ENCODE peak calls at places on chromosome 10, in six cellular contexts. One of them, this sample, is unnamed.

GRCh38 chr10:122296363-122297120 is 25.4 kb downstream of the BTBD16 start:
- DNase-seq in MM.1S: no peak
- DNase-seq in heart right ventricle: no peak
- DNase-seq in astrocyte: no peak
- DNase-seq in upper lobe of left lung: no peak
- DNase-seq in fibroblast of lung: no peak
- DNase-seq in this sample: no peak

GRCh38 chr10:2627969-2628368 is 439.4 kb upstream of the PFKP start:
- DNase-seq in upper lobe of left lung: no peak
- DNase-seq in heart right ventricle: no peak
- DNase-seq in astrocyte: no peak
- DNase-seq in MM.1S: no peak
- DNase-seq in fibroblast of lung: no peak
- DNase-seq in this sample: no peak

GRCh38 chr10:77841711-77842375 is 84.7 kb downstream of the DLG5 start:
- DNase-seq in fibroblast of lung: no peak
- DNase-seq in astrocyte: no peak
- DNase-seq in heart right ventricle: no peak
- DNase-seq in MM.1S: no peak
- DNase-seq in upper lobe of left lung: no peak
- DNase-seq in this sample: no peak

GRCh38 chr10:132521041-132521465 is 16.5 kb upstream of the INPP5A start:
- DNase-seq in upper lobe of left lung: peak; percentile 74
- DNase-seq in MM.1S: no peak
- DNase-seq in astrocyte: no peak
- DNase-seq in heart right ventricle: no peak
- DNase-seq in fibroblast of lung: no peak
- DNase-seq in this sample: no peak

GRCh38 chr10:104688251-104688650 is 47.2 kb downstream of the SORCS3 start:
- DNase-seq in astrocyte: no peak
- DNase-seq in upper lobe of left lung: peak; percentile 43
- DNase-seq in heart right ventricle: no peak
- DNase-seq in fibroblast of lung: no peak
- DNase-seq in MM.1S: no peak
- DNase-seq in this sample: peak; percentile 82

GRCh38 chr10:72809033-72809432 is 84.5 kb upstream of the OIT3 start:
- DNase-seq in upper lobe of left lung: no peak
- DNase-seq in fibroblast of lung: peak; percentile 86
- DNase-seq in astrocyte: no peak
- DNase-seq in heart right ventricle: no peak
- DNase-seq in MM.1S: no peak
- DNase-seq in this sample: no peak

GRCh38 chr10:84076540-84077195 is 62.6 kb upstream of the GHITM start:
- DNase-seq in fibroblast of lung: no peak
- DNase-seq in MM.1S: no peak
- DNase-seq in upper lobe of left lung: no peak
- DNase-seq in astrocyte: peak; percentile 25
- DNase-seq in heart right ventricle: no peak
- DNase-seq in this sample: no peak

GRCh38 chr10:5033061-5033770 is 29.6 kb upstream of the AKR1C2 start:
- DNase-seq in upper lobe of left lung: no peak
- DNase-seq in astrocyte: peak; percentile 70
- DNase-seq in heart right ventricle: no peak
- DNase-seq in fibroblast of lung: peak; percentile 82
- DNase-seq in MM.1S: no peak
- DNase-seq in this sample: no peak

GRCh38 chr10:99328579-99329237 is 448 bp upstream of the CNNM1 start:
- DNase-seq in MM.1S: no peak
- DNase-seq in upper lobe of left lung: no peak
- DNase-seq in fibroblast of lung: peak; percentile 18
- DNase-seq in astrocyte: no peak
- DNase-seq in heart right ventricle: no peak
- DNase-seq in this sample: peak; percentile 48

GRCh38 chr10:125775491-125776106 is at the start of gene MMP21:
- DNase-seq in astrocyte: no peak
- DNase-seq in MM.1S: no peak
- DNase-seq in heart right ventricle: no peak
- DNase-seq in fibroblast of lung: no peak
- DNase-seq in upper lobe of left lung: peak; percentile 76
- DNase-seq in this sample: no peak

GRCh38 chr10:60384006-60384405 is 5.7 kb downstream of the ANK3 start:
- DNase-seq in upper lobe of left lung: no peak
- DNase-seq in MM.1S: no peak
- DNase-seq in heart right ventricle: no peak
- DNase-seq in fibroblast of lung: peak; percentile 15
- DNase-seq in astrocyte: no peak
- DNase-seq in this sample: no peak

GRCh38 chr10:22002531-22003110 is 909 bp downstream of the DNAJC1 start:
- DNase-seq in upper lobe of left lung: no peak
- DNase-seq in astrocyte: peak; percentile 66
- DNase-seq in fibroblast of lung: peak; percentile 66
- DNase-seq in MM.1S: peak; percentile 69
- DNase-seq in heart right ventricle: no peak
- DNase-seq in this sample: no peak

GRCh38 chr10:29257106-29257783 is 31.6 kb upstream of the LYZL1 start:
- DNase-seq in upper lobe of left lung: no peak
- DNase-seq in MM.1S: no peak
- DNase-seq in fibroblast of lung: peak; percentile 98
- DNase-seq in heart right ventricle: peak; percentile 20
- DNase-seq in astrocyte: peak; percentile 90
- DNase-seq in this sample: no peak

GRCh38 chr10:6478722-6479121 is 101.4 kb downstream of the PRKCQ start:
- DNase-seq in MM.1S: no peak
- DNase-seq in upper lobe of left lung: no peak
- DNase-seq in heart right ventricle: no peak
- DNase-seq in fibroblast of lung: no peak
- DNase-seq in astrocyte: no peak
- DNase-seq in this sample: no peak

GRCh38 chr10:97463363-97464132 is 17.6 kb downstream of the ZDHHC16 start:
- DNase-seq in heart right ventricle: no peak
- DNase-seq in fibroblast of lung: peak; percentile 59
- DNase-seq in MM.1S: peak; percentile 48
- DNase-seq in astrocyte: peak; percentile 30
- DNase-seq in upper lobe of left lung: no peak
- DNase-seq in this sample: no peak

DNA sequence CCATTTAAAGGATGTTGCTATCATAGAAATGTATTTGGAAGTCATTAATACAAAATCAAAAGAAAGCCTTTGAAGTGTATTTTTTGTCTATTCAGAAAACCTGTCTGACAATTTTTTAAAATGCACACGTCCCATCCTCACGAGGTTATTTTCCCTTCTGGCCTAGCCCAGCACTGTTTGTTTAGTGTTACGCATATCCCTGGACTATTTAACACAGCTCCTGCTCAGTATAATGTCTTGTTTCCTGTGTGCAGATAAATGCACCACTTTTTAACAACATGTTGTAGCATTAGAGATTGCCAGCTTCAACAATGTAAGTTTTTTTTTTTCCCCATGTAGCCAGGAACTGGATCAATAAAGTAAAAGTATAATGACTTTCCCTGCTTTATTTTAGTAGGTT is 102.6 kb upstream of the SFMBT2 start:
- DNase-seq in upper lobe of left lung: no peak
- DNase-seq in fibroblast of lung: no peak
- DNase-seq in heart right ventricle: no peak
- DNase-seq in astrocyte: no peak
- DNase-seq in MM.1S: no peak
- DNase-seq in this sample: no peak
- H3K27ac ChIP-seq in upper lobe of left lung: no peak overlapping the region
- H3K27ac ChIP-seq in fibroblast of lung: no peak overlapping the region
- H3K27ac ChIP-seq in heart right ventricle: no peak overlapping the region
- H3K27ac ChIP-seq in astrocyte: no peak overlapping the region
- H3K27ac ChIP-seq in MM.1S: no peak overlapping the region
- H3K27ac ChIP-seq in this sample: no peak overlapping the region

DNA sequence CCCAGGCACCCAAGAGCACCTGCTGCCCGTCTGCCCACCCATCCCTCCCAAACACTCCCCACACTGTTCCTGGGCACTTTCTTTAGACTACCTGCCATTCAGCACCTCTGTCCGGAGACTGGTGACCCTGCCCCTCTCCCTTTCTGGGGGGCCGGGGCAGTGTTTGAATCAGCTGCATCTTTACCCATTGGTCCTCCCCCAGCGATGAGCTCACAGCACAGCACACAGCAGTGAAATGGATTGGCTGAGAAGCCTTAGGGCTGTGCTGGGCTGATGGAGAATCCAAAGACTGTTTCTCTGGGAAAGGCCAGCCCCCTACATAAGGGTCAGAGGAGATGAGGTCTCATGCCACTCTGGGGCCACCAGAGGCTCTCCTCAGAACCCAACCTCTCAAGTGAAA is 40.2 kb downstream of the VWA2 start:
- DNase-seq in upper lobe of left lung: no peak
- DNase-seq in heart right ventricle: no peak
- DNase-seq in fibroblast of lung: no peak
- DNase-seq in astrocyte: no peak
- DNase-seq in MM.1S: no peak
- DNase-seq in this sample: no peak
- H3K27ac ChIP-seq in upper lobe of left lung: no peak overlapping the region
- H3K27ac ChIP-seq in heart right ventricle: no peak overlapping the region
- H3K27ac ChIP-seq in fibroblast of lung: no peak overlapping the region
- H3K27ac ChIP-seq in astrocyte: no peak overlapping the region
- H3K27ac ChIP-seq in MM.1S: no peak overlapping the region
- H3K27ac ChIP-seq in this sample: no peak overlapping the region

DNA sequence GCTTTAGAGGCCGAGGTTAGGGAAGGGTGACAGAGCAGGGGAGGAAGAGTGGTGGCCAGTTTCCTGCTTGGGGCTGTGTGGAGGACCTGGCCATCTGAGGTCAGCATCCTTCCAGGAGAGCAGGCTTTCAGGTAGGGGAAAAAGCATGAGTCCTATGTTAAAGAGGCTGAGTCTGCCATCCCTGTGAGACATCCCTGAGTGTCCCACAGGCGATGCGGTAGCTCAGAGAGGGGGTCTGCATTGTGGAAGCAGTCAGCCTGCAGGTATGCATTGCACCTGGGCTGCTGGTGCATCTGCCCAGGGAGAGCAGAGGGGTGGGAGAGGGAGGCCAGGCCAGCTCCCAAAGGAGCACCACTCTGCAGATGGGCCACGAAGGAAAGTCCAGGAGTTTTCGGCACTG is 282.1 kb upstream of the ZNF32 start:
- DNase-seq in upper lobe of left lung: peak; percentile 2
- DNase-seq in fibroblast of lung: no peak
- DNase-seq in astrocyte: no peak
- DNase-seq in MM.1S: no peak
- DNase-seq in heart right ventricle: no peak
- DNase-seq in this sample: no peak
- H3K27ac ChIP-seq in upper lobe of left lung: no peak overlapping the region
- H3K27ac ChIP-seq in fibroblast of lung: peak overlapping the region; percentile 86
- H3K27ac ChIP-seq in astrocyte: peak overlapping the region; percentile 64
- H3K27ac ChIP-seq in MM.1S: no peak overlapping the region
- H3K27ac ChIP-seq in heart right ventricle: no peak overlapping the region
- H3K27ac ChIP-seq in this sample: no peak overlapping the region

GRCh38 chr10:118767297-118768040 is 12.7 kb upstream of the CACUL1 start:
- DNase-seq in astrocyte: no peak
- DNase-seq in MM.1S: no peak
- DNase-seq in heart right ventricle: no peak
- DNase-seq in upper lobe of left lung: no peak
- DNase-seq in fibroblast of lung: no peak
- DNase-seq in this sample: no peak
- H3K27ac ChIP-seq in astrocyte: no peak overlapping the region
- H3K27ac ChIP-seq in MM.1S: no peak overlapping the region
- H3K27ac ChIP-seq in heart right ventricle: no peak overlapping the region
- H3K27ac ChIP-seq in upper lobe of left lung: no peak overlapping the region
- H3K27ac ChIP-seq in fibroblast of lung: no peak overlapping the region
- H3K27ac ChIP-seq in this sample: no peak overlapping the region

This sample was measured in dorsolateral prefrontal cortex.